ENCODE peak calls at places on chromosomes 3 and 15, in four cellular contexts. R is endothelial cell of umbilical vein, E is PC-3, K is hepatocyte. U is an unnamed sample.

GRCh38 chr15:68700395-68701123 is 120.1 kb downstream of the ANP32A start:
- DNase-seq in E (no peak), K (peak; percentile 81), R (peak; percentile 83), U (no peak)

GRCh38 chr3:61954097-61954528 is 392.7 kb downstream of the PTPRG start:
- DNase-seq in K (no peak), E (no peak), R (no peak), U (no peak)

GRCh38 chr3:100210777-100211145 is 50.0 kb upstream of the TBC1D23 start:
- DNase-seq in R (peak; percentile 83), K (peak; percentile 58), E (no peak), U (peak; percentile 25)

GRCh38 chr15:101522621-101523559 is 33.4 kb upstream of the PCSK6 start:
- DNase-seq in R (no peak), K (no peak), E (no peak), U (no peak)

GRCh38 chr3:142896201-142896755 is 7.4 kb upstream of the PCOLCE2 start:
- DNase-seq in E (peak; percentile 75), R (no peak), K (no peak), U (peak; percentile 78)

GRCh38 chr15:55802600-55803376 is 59.8 kb upstream of the PRTG start:
- DNase-seq in E (no peak), R (no peak), K (no peak), U (no peak)

GRCh38 chr3:31908391-31909097 is 72.5 kb downstream of the OSBPL10 start:
- DNase-seq in K (no peak), R (peak; percentile 74), E (peak; percentile 15), U (no peak)

GRCh38 chr15:82566690-82567089 is 26.4 kb upstream of the RPS17 start:
- DNase-seq in K (no peak), R (no peak), E (no peak), U (no peak)

GRCh38 chr3:10554746-10555145 is 49.4 kb upstream of the ATP2B2 start:
- DNase-seq in R (no peak), E (no peak), K (no peak), U (no peak)

GRCh38 chr15:45456212-45457106 is 66.1 kb downstream of the SLC30A4 start:
- DNase-seq in K (peak; percentile 90), R (peak; percentile 81), E (peak; percentile 98), U (peak; percentile 99)

GRCh38 chr15:99100245-99101173 is 4.4 kb upstream of the SYNM start:
- DNase-seq in K (peak; percentile 92), R (peak; percentile 59), E (peak; percentile 83), U (peak; percentile 50)

GRCh38 chr15:73845507-73845906 is 27.9 kb upstream of the TBC1D21 start:
- DNase-seq in E (no peak), R (no peak), K (no peak), U (no peak)

GRCh38 chr15:66652806-66653205 is 49.2 kb upstream of the SMAD6 start:
- DNase-seq in R (no peak), E (no peak), K (no peak), U (no peak)

GRCh38 chr3:50256978-50257890 is 11.7 kb upstream of the SEMA3B start:
- DNase-seq in K (no peak), E (peak; percentile 67), R (peak; percentile 66), U (no peak)

GRCh38 chr3:35671483-35671882 is 32.2 kb downstream of the ARPP21 start:
- DNase-seq in E (no peak), K (no peak), R (no peak), U (no peak)

GRCh38 chr3:37620071-37620635 is 241.5 kb upstream of the CTDSPL start:
- DNase-seq in E (peak; percentile 6), K (no peak), R (no peak), U (no peak)

GRCh38 chr3:100697723-100698285 is 11.5 kb upstream of the TFG start:
- DNase-seq in E (no peak), K (no peak), R (no peak), U (no peak)

GRCh38 chr3:16300881-16301359 is 35.9 kb downstream of the OXNAD1 start:
- DNase-seq in E (no peak), K (no peak), R (no peak), U (no peak)

GRCh38 chr3:54094926-54095325 is 27.4 kb upstream of the CACNA2D3 start:
- DNase-seq in K (no peak), R (no peak), E (no peak), U (no peak)

GRCh38 chr3:109336272-109336957 is 931 bp downstream of the DPPA4 start:
- DNase-seq in E (no peak), K (peak; percentile 59), R (no peak), U (no peak)

GRCh38 chr3:158701666-158702065 is 29.2 kb upstream of the LXN start:
- DNase-seq in K (no peak), R (peak; percentile 63), E (peak; percentile 62), U (no peak)

GRCh38 chr3:189363856-189364255 is 192.1 kb downstream of the TPRG1 start:
- DNase-seq in E (no peak), R (no peak), K (no peak), U (peak; percentile 23)

GRCh38 chr3:8658326-8659212 is 14.0 kb upstream of the SSUH2 start:
- DNase-seq in R (peak; percentile 94), K (peak; percentile 91), E (peak; percentile 75), U (no peak)

GRCh38 chr15:49121901-49122300 is 33.5 kb downstream of the COPS2 start:
- DNase-seq in R (no peak), K (no peak), E (no peak), U (no peak)

GRCh38 chr3:134638385-134639020 is 12.3 kb downstream of the KY start:
- DNase-seq in R (no peak), K (no peak), E (no peak), U (no peak)

GRCh38 chr3:57706462-57706861 is 13.6 kb upstream of the DENND6A start:
- DNase-seq in R (peak; percentile 51), K (peak; percentile 59), E (peak; percentile 94), U (peak; percentile 94)

GRCh38 chr3:15099364-15100098 is 583 bp upstream of the RBSN start:
- DNase-seq in R (no peak), E (no peak), K (no peak), U (no peak)

GRCh38 chr3:15098503-15099363 is at the start of gene RBSN:
- DNase-seq in K (peak; percentile 97), E (peak; percentile 96), R (peak; percentile 96), U (peak; percentile 94)

GRCh38 chr3:15107075-15107947 is 8.4 kb upstream of the RBSN start:
- DNase-seq in K (peak; percentile 28), R (no peak), E (no peak), U (no peak)

GRCh38 chr3:15102256-15102655 is 3.3 kb upstream of the RBSN start:
- DNase-seq in E (peak; percentile 48), R (no peak), K (no peak), U (peak; percentile 21)

GRCh38 chr3:15102833-15103232 is 3.9 kb upstream of the RBSN start:
- DNase-seq in K (no peak), E (no peak), R (no peak), U (no peak)
- H3K27ac ChIP-seq in K (no peak overlapping the region), E (no peak overlapping the region), R (no peak overlapping the region), U (no peak overlapping the region)

GRCh38 chr15:57085267-57085666 is 166.8 kb downstream of the TCF12 start:
- DNase-seq in R (peak; percentile 43), E (peak; percentile 18), K (no peak), U (no peak)

GRCh38 chr15:57084178-57084577 is 165.7 kb downstream of the TCF12 start:
- DNase-seq in E (no peak), K (no peak), R (no peak), U (no peak)

GRCh38 chr15:57079907-57080750 is 161.7 kb downstream of the TCF12 start:
- DNase-seq in E (no peak), K (no peak), R (no peak), U (no peak)

DNA sequence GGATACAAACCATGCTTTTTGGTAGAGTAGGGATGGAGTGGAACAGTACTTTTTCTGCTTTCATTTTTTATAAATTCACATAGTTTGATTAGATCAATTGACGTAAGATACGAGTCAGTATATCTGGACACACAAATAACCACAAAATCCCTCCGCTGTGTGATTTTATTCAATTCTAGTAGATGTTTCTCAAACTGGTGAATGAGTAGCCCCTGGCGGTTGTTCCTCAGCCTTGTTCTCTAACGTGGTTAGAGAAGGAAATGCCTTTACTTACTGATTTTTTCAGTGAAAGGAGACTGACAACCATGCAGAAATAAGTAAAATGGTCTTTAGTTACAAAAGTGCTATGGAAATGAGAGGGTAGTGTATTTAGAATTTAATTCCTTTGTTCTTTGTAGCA is 161.0 kb downstream of the TCF12 start:
- DNase-seq in E (no peak), K (no peak), R (peak; percentile 35), U (no peak)
- TF ChIP-seq CTCF in E (no peak), K (no peak), R (no peak), U (no peak)

DNA sequence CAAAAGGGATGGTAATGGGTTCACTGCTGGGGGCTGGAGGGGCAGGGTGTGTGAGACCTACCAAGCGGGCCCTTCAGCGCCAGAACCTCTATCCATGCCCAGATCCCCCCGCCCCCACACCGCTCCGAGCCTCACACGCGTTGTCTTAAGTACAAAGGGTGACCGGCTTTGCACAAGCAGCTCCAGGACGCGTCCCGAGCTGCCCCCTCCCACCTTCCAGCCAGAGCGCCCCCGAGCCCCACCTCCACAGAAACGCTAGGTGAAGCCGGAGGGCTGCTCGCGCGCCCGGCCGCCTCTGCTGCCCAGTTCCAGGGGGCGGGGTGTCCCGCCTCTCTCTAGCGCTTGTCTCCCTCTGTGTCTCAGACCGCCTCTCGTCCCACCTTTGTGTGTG is 1.2 kb downstream of the WNT7A start:
- DNase-seq in E (peak; percentile 54), K (no peak), R (no peak), U (no peak)
- TF ChIP-seq EZH2 in E (no peak), K (peak; percentile 56), R (no peak), U (no peak)

GRCh38 chr15:92914768-92915221 is 14.7 kb downstream of the CHD2 start:
- DNase-seq in E (peak; percentile 41), K (no peak), R (no peak), U (peak; percentile 39)
- H3K27ac ChIP-seq in E (peak overlapping the region; percentile 7), K (peak overlapping the region; percentile 91), R (peak overlapping the region; percentile 28), U (peak overlapping the region; percentile 51)

GRCh38 chr3:172836390-172836997 is 86.0 kb downstream of the ECT2 start:
- DNase-seq in E (peak; percentile 63), R (peak; percentile 65), K (peak; percentile 57), U (peak; percentile 27)
- TF ChIP-seq CTCF in E (peak; percentile 90), R (peak; percentile 44), K (peak; percentile 58), U (peak; percentile 70)